ENCODE peak calls at places on chromosomes 3 and 15, in eight cellular contexts. R is heart right ventricle, E is cardiac septum, A is mesenteric fat pad, I is Calu3, F is hepatic stellate cell, O is NCI-H1436, Y is germinal center. M is an unnamed sample.

GRCh38 chr3:194395767-194396527 is 3.1 kb downstream of the GP5 start:
- DNase-seq in E (no peak), A (no peak), Y (no peak), O (no peak), F (no peak), R (no peak), I (no peak), M (no peak)

GRCh38 chr15:25797511-25798206 is 65.5 kb downstream of the ATP10A start:
- DNase-seq in A (peak), Y (no peak), F (peak), E (no peak), R (no peak), O (no peak), I (no peak), M (no peak)

GRCh38 chr3:53109190-53109589 is 21.0 kb downstream of the RFT1 start:
- DNase-seq in A (no peak), R (no peak), I (no peak), Y (no peak), E (no peak), O (no peak), F (no peak), M (no peak)

GRCh38 chr3:126155280-126155640 is 25.1 kb downstream of the ALDH1L1 start:
- DNase-seq in A (no peak), O (no peak), I (no peak), Y (no peak), E (no peak), R (no peak), F (peak), M (no peak)

GRCh38 chr3:102163818-102164154 is 271.0 kb upstream of the ZPLD1 start:
- DNase-seq in E (no peak), I (peak), O (no peak), F (no peak), A (no peak), Y (no peak), R (no peak), M (no peak)

GRCh38 chr15:68056097-68056865 is 2.2 kb downstream of the PIAS1 start:
- DNase-seq in F (no peak), I (no peak), Y (no peak), R (no peak), O (no peak), A (no peak), E (no peak), M (no peak)

GRCh38 chr3:11755276-11755675 is 91.4 kb downstream of the TAMM41 start:
- DNase-seq in A (no peak), E (no peak), I (no peak), Y (no peak), F (no peak), O (no peak), R (no peak), M (no peak)

GRCh38 chr3:189999718-190000117 is 121.0 kb downstream of the P3H2 start:
- DNase-seq in Y (no peak), I (no peak), E (no peak), F (no peak), A (no peak), R (no peak), O (no peak), M (no peak)

GRCh38 chr3:170320471-170321121 is 36.9 kb upstream of the SKIL start:
- DNase-seq in O (no peak), I (peak), A (no peak), Y (no peak), F (no peak), E (no peak), R (no peak), M (no peak)

M was measured in cortex of kidney.